ENCODE peak calls at places on chromosomes 2 and 18, in five cellular contexts. G is transverse colon, Y is prostate gland, F is A549, P is uterus. S is an unnamed sample. For H3K4me1, the result is how much of the 10 kb centered on the place peaks cover.

GRCh38 chr2:216820709-216821108 is 39.2 kb downstream of the TNP1 start:
- DNase-seq in G (no peak), Y (no peak), F (no peak), P (no peak), S (no peak)

GRCh38 chr2:178828496-178828895 is 21.3 kb upstream of the TTN start:
- DNase-seq in G (no peak), Y (no peak), F (no peak), P (no peak), S (no peak)

GRCh38 chr18:76495435-76496199 is 575 bp upstream of the ZNF516 start:
- DNase-seq in G (peak), Y (no peak), F (peak), P (peak), S (no peak)

GRCh38 chr2:127574656-127575055 is 39.2 kb downstream of the MYO7B start:
- DNase-seq in G (no peak), Y (no peak), F (no peak), P (no peak), S (peak)

GRCh38 chr2:50575232-50575631 is 456.7 kb downstream of the NRXN1 start:
- DNase-seq in G (no peak), Y (no peak), F (no peak), P (no peak), S (no peak)

GRCh38 chr2:128326296-128326790 is 7.7 kb upstream of the HS6ST1 start:
- DNase-seq in G (no peak), Y (no peak), F (no peak), P (no peak), S (no peak)

GRCh38 chr2:199764273-199764800 is 86.7 kb downstream of the FTCDNL1 start:
- DNase-seq in G (no peak), Y (no peak), F (no peak), P (no peak), S (no peak)

GRCh38 chr2:8479298-8479697 is 202.6 kb upstream of the ID2 start:
- DNase-seq in G (no peak), Y (no peak), F (no peak), P (no peak), S (peak)

GRCh38 chr2:133666621-133667020 is 98.4 kb upstream of the NCKAP5 start:
- DNase-seq in G (no peak), Y (no peak), F (no peak), P (no peak), S (no peak)

GRCh38 chr2:197445746-197446145 is 7.6 kb upstream of the COQ10B start:
- DNase-seq in G (no peak), Y (no peak), F (no peak), P (no peak), S (no peak)

GRCh38 chr2:219031005-219031738 is 10.1 kb downstream of the CFAP65 start:
- DNase-seq in G (no peak), Y (no peak), F (no peak), P (no peak), S (no peak)

GRCh38 chr2:28394331-28394877 is 1.7 kb downstream of the FOSL2 start:
- DNase-seq in G (peak), Y (peak), F (peak), P (peak), S (peak)

GRCh38 chr2:164061129-164061746 is 325.4 kb upstream of the FIGN start:
- DNase-seq in G (no peak), Y (no peak), F (peak), P (no peak), S (peak)

GRCh38 chr2:219149667-219150066 is 10.9 kb downstream of the NHEJ1 start:
- DNase-seq in G (no peak), Y (no peak), F (no peak), P (no peak), S (peak)

GRCh38 chr2:162172802-162173201 is 20.8 kb upstream of the GCG start:
- DNase-seq in G (no peak), Y (no peak), F (no peak), P (no peak), S (no peak)

DNA sequence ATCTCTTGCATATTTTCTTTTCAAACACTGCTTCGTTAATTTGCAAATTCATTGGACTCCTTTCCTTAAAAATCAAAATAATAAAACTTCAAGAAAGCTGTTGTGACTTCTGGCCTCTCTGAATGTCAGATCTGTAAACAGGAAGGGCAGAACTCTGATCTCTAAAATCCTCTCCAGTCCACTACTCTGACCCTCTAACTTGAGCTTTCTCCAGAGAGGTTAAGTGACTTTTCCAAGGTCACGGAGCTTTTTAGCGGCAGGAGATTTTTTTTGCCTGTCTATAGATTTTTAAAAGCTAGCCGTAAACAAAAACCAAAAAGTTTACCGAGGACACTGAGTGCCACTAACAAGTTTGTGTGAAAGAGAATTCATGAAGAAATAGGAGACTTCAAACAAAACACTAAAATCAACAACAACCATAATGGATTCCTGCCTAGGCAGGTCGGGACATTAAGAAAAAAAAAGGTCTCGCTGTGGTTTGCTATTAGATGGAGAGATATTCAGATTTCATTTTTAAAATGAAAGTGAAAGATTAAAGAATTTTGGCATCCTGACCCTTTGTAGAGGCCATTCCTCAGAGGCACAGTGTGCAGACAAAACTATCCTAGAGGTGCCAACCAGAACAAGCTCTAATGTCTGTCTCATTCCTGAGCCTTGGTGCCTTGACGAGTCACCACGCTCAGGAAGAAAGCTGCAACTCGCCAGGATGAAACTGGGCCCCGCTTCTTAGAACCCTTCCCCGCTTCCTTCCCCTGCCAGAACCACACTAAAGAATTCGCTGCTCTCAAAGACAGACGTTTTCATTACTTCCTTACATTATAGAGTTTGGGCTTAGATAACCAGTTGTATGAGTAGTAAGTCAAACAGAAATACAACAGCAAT is 155.8 kb downstream of the TGIF1 start:
- DNase-seq in G (no peak), Y (no peak), F (no peak), P (no peak), S (no peak)
- TF ChIP-seq POLR2A in G (no peak), Y (no peak), F (no peak), P (no peak), S (no peak)

GRCh38 chr18:362914-363295 is 95.1 kb upstream of the THOC1 start:
- DNase-seq in G (no peak), Y (no peak), F (no peak), P (no peak), S (no peak)
- H3K4me3 ChIP-seq in G (no peak), Y (no peak), F (no peak), P (no peak), S (no peak)

DNA sequence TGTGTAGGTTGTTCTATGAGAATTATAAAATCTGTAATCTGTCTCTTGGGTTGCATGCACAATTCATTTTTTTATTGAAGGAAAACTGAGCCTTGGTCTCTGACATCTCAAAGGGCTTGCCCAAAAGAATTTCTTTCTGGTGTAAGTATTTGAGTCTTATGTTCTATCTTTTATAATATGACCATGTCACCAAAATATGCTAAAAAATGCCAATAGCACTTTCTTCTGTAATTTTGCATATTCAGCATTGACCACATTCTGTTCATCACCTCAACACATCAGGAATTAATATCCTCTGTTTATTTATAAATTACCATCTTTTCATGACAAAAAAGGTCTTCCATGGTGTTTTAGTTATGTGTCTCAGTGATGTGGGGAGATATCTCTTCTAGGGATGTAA is 268.7 kb upstream of the TCF4 start:
- DNase-seq in G (no peak), Y (no peak), F (no peak), P (no peak), S (no peak)
- H3K4me1 ChIP-seq in G (under half), Y (under half), F (under half), P (under half), S (under half)

GRCh38 chr2:46315103-46315890 is 18.1 kb downstream of the EPAS1 start:
- DNase-seq in G (peak), Y (peak), F (peak), P (peak), S (peak)
- TF ChIP-seq POLR2A in G (peak), Y (no peak), F (peak), P (peak), S (no peak)

DNA sequence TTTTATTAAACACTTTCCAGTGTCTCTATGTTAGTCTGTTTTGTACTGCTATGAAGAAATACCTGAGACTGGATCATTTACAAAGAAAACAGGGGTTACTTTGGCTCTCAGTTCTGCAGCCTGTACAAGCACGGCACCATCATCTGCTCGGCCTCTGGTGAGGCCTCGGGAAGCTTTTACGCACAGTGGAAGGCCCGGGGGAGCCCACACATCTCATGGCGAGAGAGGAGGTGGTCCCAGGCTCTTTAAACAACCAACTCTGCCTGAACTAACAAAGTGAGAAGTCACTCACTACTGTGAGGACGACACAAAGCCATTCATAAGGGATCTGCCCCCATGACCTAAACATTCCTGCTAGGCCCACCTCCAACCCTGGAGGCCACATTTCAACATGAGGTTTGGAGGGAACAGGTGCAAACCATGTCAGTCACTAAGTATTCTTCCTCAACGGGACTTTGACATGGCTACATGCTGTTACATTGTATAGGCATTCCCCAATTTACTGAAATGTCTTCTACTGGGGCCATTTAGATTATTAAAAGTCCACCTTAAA is 26.1 kb downstream of the CYB5A start:
- DNase-seq in G (no peak), Y (no peak), F (no peak), P (no peak), S (no peak)
- H3K4me3 ChIP-seq in G (no peak), Y (no peak), F (no peak), P (no peak), S (no peak)

GRCh38 chr2:56376699-56377665 is 193.2 kb downstream of the CCDC85A start:
- DNase-seq in G (no peak), Y (no peak), F (no peak), P (no peak), S (no peak)
- H3K4me1 ChIP-seq in G (under half), Y (under half), F (under half), P (under half), S (under half)

S was measured in stomach.